ENCODE peak calls at places on chromosomes 6 and 20, in seven cellular contexts. M is prostate gland, J is breast epithelium, I is adrenal gland, O is sigmoid colon, P is heart left ventricle, G is lower leg skin. Q is an unnamed sample.

GRCh38 chr6:484086-484728 is 92.7 kb downstream of the IRF4 start:
- DNase-seq in M (no peak), J (no peak), I (no peak), O (no peak), P (no peak), G (no peak), Q (no peak)

GRCh38 chr20:48921168-48921882 is at the start of gene ARFGEF2:
- DNase-seq in M (peak; percentile 92), J (peak; percentile 93), I (peak; percentile 95), O (peak; percentile 94), P (peak; percentile 94), G (peak; percentile 90), Q (peak; percentile 95)

GRCh38 chr20:38260025-38260377 is 534 bp downstream of the KIAA1755 start:
- DNase-seq in M (no peak), J (no peak), I (no peak), O (no peak), P (no peak), G (no peak), Q (no peak)

GRCh38 chr20:4406627-4407026 is 315.1 kb upstream of the PRND start:
- DNase-seq in M (no peak), J (no peak), I (peak; percentile 4), O (no peak), P (no peak), G (no peak), Q (no peak)

GRCh38 chr6:32096394-32097258 is 12.5 kb downstream of the TNXB start:
- DNase-seq in M (no peak), J (no peak), I (no peak), O (no peak), P (no peak), G (no peak), Q (no peak)

GRCh38 chr6:158798311-158798710 is 20.9 kb downstream of the EZR start:
- DNase-seq in M (no peak), J (no peak), I (no peak), O (no peak), P (no peak), G (no peak), Q (peak; percentile 77)

GRCh38 chr20:58515240-58516212 is at the start of gene APCDD1L:
- DNase-seq in M (no peak), J (no peak), I (peak; percentile 11), O (peak; percentile 60), P (no peak), G (no peak), Q (no peak)

GRCh38 chr6:152846825-152847224 is 96.2 kb downstream of the VIP start:
- DNase-seq in M (no peak), J (no peak), I (no peak), O (no peak), P (no peak), G (no peak), Q (peak; percentile 4)

GRCh38 chr6:150237626-150238025 is 94.8 kb downstream of the PPP1R14C start:
- DNase-seq in M (no peak), J (no peak), I (no peak), O (no peak), P (no peak), G (no peak), Q (no peak)

DNA sequence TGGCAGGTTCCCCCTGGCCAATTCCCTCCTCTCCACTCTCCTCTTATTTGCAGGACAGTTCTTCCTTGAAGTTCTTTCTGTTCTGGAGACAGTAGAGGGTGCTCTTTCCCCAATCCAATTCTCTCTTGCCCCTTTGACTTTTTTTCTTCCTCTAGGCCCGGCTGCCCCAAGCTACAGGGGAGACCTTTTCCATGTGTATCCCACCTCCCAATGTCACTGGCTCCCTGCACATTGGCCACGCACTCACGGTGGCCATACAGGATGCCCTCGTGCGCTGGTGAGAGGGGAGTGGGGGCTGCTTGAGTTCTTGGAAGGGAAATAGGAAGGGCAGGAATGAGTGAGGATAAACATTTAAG is 1.5 kb downstream of the VARS2 start:
- DNase-seq in M (peak; percentile 26), J (no peak), I (peak; percentile 33), O (no peak), P (no peak), G (no peak), Q (peak; percentile 7)
- H3K4me3 ChIP-seq in M (no peak overlapping the region), J (no peak overlapping the region), I (no peak overlapping the region), O (no peak overlapping the region), P (no peak overlapping the region), G (no peak overlapping the region), Q (no peak overlapping the region)

GRCh38 chr6:142927904-142928303 is 17.1 kb downstream of the HIVEP2 start:
- DNase-seq in M (no peak), J (no peak), I (no peak), O (no peak), P (no peak), G (no peak), Q (no peak)

GRCh38 chr6:142926177-142926493 is 18.8 kb downstream of the HIVEP2 start:
- DNase-seq in M (no peak), J (no peak), I (no peak), O (no peak), P (no peak), G (no peak), Q (no peak)

GRCh38 chr6:142925575-142926110 is 19.3 kb downstream of the HIVEP2 start:
- DNase-seq in M (no peak), J (no peak), I (peak; percentile 12), O (no peak), P (no peak), G (no peak), Q (no peak)

GRCh38 chr6:142927274-142927586 is 17.7 kb downstream of the HIVEP2 start:
- DNase-seq in M (no peak), J (no peak), I (no peak), O (no peak), P (no peak), G (no peak), Q (no peak)

GRCh38 chr6:142926494-142927273 is 18.3 kb downstream of the HIVEP2 start:
- DNase-seq in M (peak; percentile 54), J (peak; percentile 64), I (peak; percentile 87), O (peak; percentile 93), P (peak; percentile 91), G (peak; percentile 72), Q (peak; percentile 73)
- TF ChIP-seq POLR2A in M (peak; percentile 44), J (no peak), I (peak; percentile 76), O (no peak), P (no peak), G (no peak), Q (peak; percentile 69)

GRCh38 chr6:156953478-156954146 is 176.4 kb downstream of the ARID1B start:
- DNase-seq in M (no peak), J (no peak), I (peak; percentile 71), O (no peak), P (no peak), G (no peak), Q (no peak)
- TF ChIP-seq CTCF in M (no peak), J (no peak), I (peak; percentile 51), O (no peak), P (no peak), G (no peak), Q (no peak)

GRCh38 chr6:106512958-106513480 is 116.3 kb downstream of the RTN4IP1 start:
- DNase-seq in M (peak; percentile 21), J (no peak), I (no peak), O (no peak), P (no peak), G (no peak), Q (no peak)
- H3K4me3 ChIP-seq in M (peak overlapping the region; percentile 66), J (peak overlapping the region; percentile 85), I (peak overlapping the region; percentile 69), O (peak overlapping the region; percentile 85), P (peak overlapping the region; percentile 87), G (peak overlapping the region; percentile 62), Q (peak overlapping the region; percentile 98)

Q was measured in thyroid gland.